ENCODE peak calls at places on chromosomes 13 and 19, in nine cellular contexts. M, S, U, Q, A, J, F, W and N are unnamed samples.

GRCh38 chr13:23673354-23673753 is 103.1 kb downstream of the TNFRSF19 start:
- DNase-seq in M (no peak), S (no peak), U (no peak), Q (no peak), A (no peak), J (peak; percentile 70), F (no peak), W (no peak), N (no peak)

GRCh38 chr19:46025825-46026224 is 3.0 kb upstream of the PGLYRP1 start:
- DNase-seq in M (no peak), S (no peak), U (no peak), Q (no peak), A (no peak), J (no peak), F (no peak), W (no peak), N (no peak)

GRCh38 chr13:42745655-42746054 is 35.7 kb upstream of the FAM216B start:
- DNase-seq in M (no peak), S (no peak), U (no peak), Q (no peak), A (no peak), J (no peak), F (no peak), W (no peak), N (no peak)

GRCh38 chr19:34990578-34991192 is 9.4 kb upstream of the GRAMD1A start:
- DNase-seq in M (no peak), S (no peak), U (peak; percentile 7), Q (no peak), A (no peak), J (no peak), F (peak; percentile 51), W (no peak), N (no peak)

GRCh38 chr13:89627991-89628390 is 1719.5 kb upstream of the MIR17HG start:
- DNase-seq in M (no peak), S (no peak), U (no peak), Q (no peak), A (no peak), J (no peak), F (no peak), W (no peak), N (no peak)

GRCh38 chr19:6039541-6040225 is 61.7 kb upstream of the RANBP3 start:
- DNase-seq in M (peak; percentile 10), S (peak; percentile 89), U (no peak), Q (no peak), A (no peak), J (no peak), F (no peak), W (no peak), N (no peak)

GRCh38 chr13:74217816-74218215 is 83.6 kb upstream of the KLF12 start:
- DNase-seq in M (no peak), S (no peak), U (no peak), Q (no peak), A (no peak), J (no peak), F (no peak), W (no peak), N (no peak)

GRCh38 chr19:33432408-33433170 is 59.1 kb downstream of the CEBPG start:
- DNase-seq in M (no peak), S (no peak), U (peak; percentile 24), Q (no peak), A (no peak), J (no peak), F (no peak), W (no peak), N (no peak)

GRCh38 chr13:41503386-41503785 is 46.0 kb downstream of the RGCC start:
- DNase-seq in M (no peak), S (no peak), U (no peak), Q (no peak), A (no peak), J (no peak), F (no peak), W (no peak), N (no peak)

GRCh38 chr13:45280751-45281634 is 60.0 kb downstream of the TPT1 start:
- DNase-seq in M (no peak), S (peak; percentile 1), U (peak; percentile 70), Q (peak; percentile 11), A (peak; percentile 47), J (peak; percentile 93), F (peak; percentile 56), W (peak; percentile 82), N (no peak)

GRCh38 chr13:49874430-49874829 is 61.7 kb downstream of the SPRYD7 start:
- DNase-seq in M (no peak), S (no peak), U (no peak), Q (no peak), A (no peak), J (no peak), F (no peak), W (no peak), N (no peak)

GRCh38 chr13:28984825-28985224 is 164.7 kb downstream of the MTUS2 start:
- DNase-seq in M (no peak), S (no peak), U (no peak), Q (no peak), A (no peak), J (no peak), F (no peak), W (no peak), N (no peak)

GRCh38 chr19:3855321-3855720 is 13.5 kb downstream of the ZFR2 start:
- DNase-seq in M (no peak), S (no peak), U (no peak), Q (no peak), A (peak; percentile 76), J (no peak), F (no peak), W (no peak), N (no peak)

GRCh38 chr13:79973533-79973963 is 367.4 kb downstream of the SPRY2 start:
- DNase-seq in M (no peak), S (no peak), U (no peak), Q (no peak), A (no peak), J (no peak), F (no peak), W (peak; percentile 16), N (no peak)

GRCh38 chr13:97385854-97386253 is 48.1 kb upstream of the RAP2A start:
- DNase-seq in M (no peak), S (no peak), U (no peak), Q (no peak), A (no peak), J (no peak), F (no peak), W (no peak), N (no peak)

GRCh38 chr13:108927615-108928014 is 298.2 kb downstream of the MYO16 start:
- DNase-seq in M (no peak), S (no peak), U (no peak), Q (no peak), A (no peak), J (no peak), F (no peak), W (no peak), N (no peak)

GRCh38 chr13:41596190-41596589 is 138.8 kb downstream of the RGCC start:
- DNase-seq in M (no peak), S (no peak), U (no peak), Q (no peak), A (no peak), J (no peak), F (no peak), W (no peak), N (no peak)

GRCh38 chr13:29868581-29868980 is 18.2 kb upstream of the UBL3 start:
- DNase-seq in M (no peak), S (no peak), U (no peak), Q (no peak), A (no peak), J (no peak), F (no peak), W (no peak), N (no peak)